ENCODE peak calls at places on chromosomes 12 and 14, in six cellular contexts. Q, R, G, B, O and I are unnamed samples.

GRCh38 chr12:64109706-64110105 is 112.4 kb downstream of the KICS2 start:
- DNase-seq in Q (peak), R (no peak), G (no peak), B (no peak), O (no peak), I (no peak)

GRCh38 chr12:124030510-124030909 is 57.5 kb downstream of the ZNF664 start:
- DNase-seq in Q (peak), R (no peak), G (no peak), B (no peak), O (no peak), I (peak)

GRCh38 chr12:4164591-4165558 is 108.7 kb upstream of the CCND2 start:
- DNase-seq in Q (peak), R (peak), G (no peak), B (no peak), O (no peak), I (peak)

GRCh38 chr14:24535737-24536136 is 27.7 kb upstream of the CMA1 start:
- DNase-seq in Q (no peak), R (no peak), G (no peak), B (no peak), O (no peak), I (no peak)

GRCh38 chr14:95533391-95533821 is 1.4 kb upstream of the GLRX5 start:
- DNase-seq in Q (peak), R (peak), G (peak), B (no peak), O (no peak), I (no peak)

GRCh38 chr12:66516133-66516532 is 162.7 kb downstream of the GRIP1 start:
- DNase-seq in Q (no peak), R (no peak), G (no peak), B (no peak), O (no peak), I (peak)

GRCh38 chr12:112997506-112997905 is 19.2 kb downstream of the OAS2 start:
- DNase-seq in Q (no peak), R (no peak), G (no peak), B (no peak), O (no peak), I (no peak)

GRCh38 chr12:15801770-15802393 is 12.7 kb upstream of the EPS8 start:
- DNase-seq in Q (no peak), R (no peak), G (no peak), B (no peak), O (no peak), I (no peak)

GRCh38 chr12:644818-645552 is 18.3 kb downstream of the NINJ2 start:
- DNase-seq in Q (no peak), R (no peak), G (no peak), B (no peak), O (no peak), I (no peak)

GRCh38 chr12:25756974-25757665 is 201.4 kb upstream of the RASSF8 start:
- DNase-seq in Q (no peak), R (no peak), G (no peak), B (no peak), O (peak), I (no peak)

GRCh38 chr12:111557271-111558106 is 41.6 kb downstream of the ATXN2 start:
- DNase-seq in Q (peak), R (no peak), G (no peak), B (no peak), O (no peak), I (no peak)

GRCh38 chr12:40106202-40106533 is 287 bp upstream of the SLC2A13 start:
- DNase-seq in Q (no peak), R (no peak), G (no peak), B (no peak), O (no peak), I (no peak)

GRCh38 chr12:124543052-124543590 is 24.3 kb downstream of the NCOR2 start:
- DNase-seq in Q (no peak), R (no peak), G (no peak), B (no peak), O (no peak), I (peak)

GRCh38 chr14:78530078-78530477 is 359.9 kb downstream of the NRXN3 start:
- DNase-seq in Q (no peak), R (peak), G (no peak), B (no peak), O (peak), I (peak)

GRCh38 chr12:105983622-105984325 is 155.0 kb downstream of the NUAK1 start:
- DNase-seq in Q (peak), R (no peak), G (no peak), B (no peak), O (no peak), I (no peak)

GRCh38 chr12:4483885-4484823 is 38.5 kb upstream of the FGF6 start:
- DNase-seq in Q (no peak), R (no peak), G (no peak), B (no peak), O (peak), I (no peak)

GRCh38 chr12:62250671-62251608 is 9.3 kb upstream of the USP15 start:
- DNase-seq in Q (peak), R (peak), G (no peak), B (no peak), O (no peak), I (no peak)

GRCh38 chr14:50666772-50667490 is 1.2 kb downstream of the SAV1 start:
- DNase-seq in Q (peak), R (no peak), G (no peak), B (no peak), O (peak), I (peak)

GRCh38 chr14:54606631-54607133 is 39.8 kb downstream of the SAMD4A start:
- DNase-seq in Q (peak), R (no peak), G (no peak), B (no peak), O (no peak), I (no peak)